ENCODE peak calls at places on chromosomes 4 and X, in seven cellular contexts. One of them, this sample, is unnamed.

GRCh38 chrX:130179579-130180215 is 7.9 kb downstream of the RAB33A start:
- DNase-seq in lower leg skin: no peak
- DNase-seq in thoracic aorta: no peak
- DNase-seq in LNCaP clone FGC: no peak
- DNase-seq in neural progenitor cell: no peak
- DNase-seq in heart right ventricle: no peak
- DNase-seq in hepatocyte: no peak
- DNase-seq in this sample: no peak

GRCh38 chrX:72002886-72003285 is 92.2 kb downstream of the NHSL2 start:
- DNase-seq in neural progenitor cell: no peak
- DNase-seq in hepatocyte: no peak
- DNase-seq in heart right ventricle: no peak
- DNase-seq in thoracic aorta: no peak
- DNase-seq in lower leg skin: no peak
- DNase-seq in LNCaP clone FGC: no peak
- DNase-seq in this sample: peak

GRCh38 chr4:176259330-176260090 is 9.5 kb downstream of the ASB5 start:
- DNase-seq in heart right ventricle: no peak
- DNase-seq in hepatocyte: peak
- DNase-seq in neural progenitor cell: no peak
- DNase-seq in thoracic aorta: no peak
- DNase-seq in LNCaP clone FGC: no peak
- DNase-seq in lower leg skin: no peak
- DNase-seq in this sample: no peak

GRCh38 chr4:70463335-70463734 is 8.7 kb upstream of the MUC7 start:
- DNase-seq in LNCaP clone FGC: no peak
- DNase-seq in lower leg skin: no peak
- DNase-seq in neural progenitor cell: no peak
- DNase-seq in thoracic aorta: no peak
- DNase-seq in heart right ventricle: no peak
- DNase-seq in hepatocyte: no peak
- DNase-seq in this sample: no peak

GRCh38 chr4:146041139-146042004 is 102.7 kb upstream of the ZNF827 start:
- DNase-seq in heart right ventricle: no peak
- DNase-seq in hepatocyte: no peak
- DNase-seq in LNCaP clone FGC: no peak
- DNase-seq in thoracic aorta: no peak
- DNase-seq in neural progenitor cell: no peak
- DNase-seq in lower leg skin: no peak
- DNase-seq in this sample: no peak

GRCh38 chrX:155188786-155189185 is 27.5 kb upstream of the VBP1 start:
- DNase-seq in neural progenitor cell: no peak
- DNase-seq in thoracic aorta: no peak
- DNase-seq in lower leg skin: no peak
- DNase-seq in heart right ventricle: no peak
- DNase-seq in LNCaP clone FGC: no peak
- DNase-seq in hepatocyte: no peak
- DNase-seq in this sample: no peak

GRCh38 chr4:169270156-169270809 is 473 bp downstream of the SH3RF1 start:
- DNase-seq in lower leg skin: peak
- DNase-seq in LNCaP clone FGC: no peak
- DNase-seq in heart right ventricle: peak
- DNase-seq in neural progenitor cell: peak
- DNase-seq in hepatocyte: peak
- DNase-seq in thoracic aorta: no peak
- DNase-seq in this sample: peak

GRCh38 chr4:55291227-55291629 is 54.8 kb upstream of the SRD5A3 start:
- DNase-seq in neural progenitor cell: no peak
- DNase-seq in thoracic aorta: no peak
- DNase-seq in LNCaP clone FGC: no peak
- DNase-seq in heart right ventricle: peak
- DNase-seq in hepatocyte: no peak
- DNase-seq in lower leg skin: peak
- DNase-seq in this sample: no peak

GRCh38 chr4:4200624-4201023 is 26.1 kb downstream of the OTOP1 start:
- DNase-seq in lower leg skin: no peak
- DNase-seq in neural progenitor cell: no peak
- DNase-seq in hepatocyte: no peak
- DNase-seq in heart right ventricle: no peak
- DNase-seq in LNCaP clone FGC: no peak
- DNase-seq in thoracic aorta: no peak
- DNase-seq in this sample: no peak

GRCh38 chrX:23623797-23624196 is 43.5 kb upstream of the PRDX4 start:
- DNase-seq in neural progenitor cell: no peak
- DNase-seq in lower leg skin: no peak
- DNase-seq in hepatocyte: no peak
- DNase-seq in LNCaP clone FGC: no peak
- DNase-seq in heart right ventricle: no peak
- DNase-seq in thoracic aorta: no peak
- DNase-seq in this sample: no peak

GRCh38 chr4:139279723-139280620 is at the start of gene MGARP:
- DNase-seq in heart right ventricle: peak
- DNase-seq in lower leg skin: no peak
- DNase-seq in thoracic aorta: no peak
- DNase-seq in LNCaP clone FGC: no peak
- DNase-seq in neural progenitor cell: peak
- DNase-seq in hepatocyte: peak
- DNase-seq in this sample: peak

GRCh38 chr4:6657242-6658203 is 17.0 kb downstream of the MRFAP1 start:
- DNase-seq in thoracic aorta: no peak
- DNase-seq in heart right ventricle: no peak
- DNase-seq in LNCaP clone FGC: no peak
- DNase-seq in hepatocyte: no peak
- DNase-seq in lower leg skin: no peak
- DNase-seq in neural progenitor cell: no peak
- DNase-seq in this sample: no peak

GRCh38 chr4:169236901-169237626 is 33.7 kb downstream of the SH3RF1 start:
- DNase-seq in neural progenitor cell: no peak
- DNase-seq in lower leg skin: peak
- DNase-seq in LNCaP clone FGC: peak
- DNase-seq in thoracic aorta: no peak
- DNase-seq in heart right ventricle: no peak
- DNase-seq in hepatocyte: no peak
- DNase-seq in this sample: no peak

GRCh38 chrX:95058815-95059214 is 1384.8 kb downstream of the FAM133A start:
- DNase-seq in LNCaP clone FGC: no peak
- DNase-seq in heart right ventricle: no peak
- DNase-seq in neural progenitor cell: no peak
- DNase-seq in thoracic aorta: no peak
- DNase-seq in hepatocyte: no peak
- DNase-seq in lower leg skin: no peak
- DNase-seq in this sample: no peak

GRCh38 chr4:140046573-140046972 is 107.4 kb downstream of the MAML3 start:
- DNase-seq in neural progenitor cell: peak
- DNase-seq in LNCaP clone FGC: no peak
- DNase-seq in heart right ventricle: no peak
- DNase-seq in thoracic aorta: no peak
- DNase-seq in hepatocyte: no peak
- DNase-seq in lower leg skin: no peak
- DNase-seq in this sample: no peak

GRCh38 chrX:118884552-118885138 is 61.0 kb downstream of the ZCCHC12 start:
- DNase-seq in lower leg skin: no peak
- DNase-seq in hepatocyte: no peak
- DNase-seq in heart right ventricle: no peak
- DNase-seq in LNCaP clone FGC: peak
- DNase-seq in thoracic aorta: no peak
- DNase-seq in neural progenitor cell: no peak
- DNase-seq in this sample: no peak

GRCh38 chr4:81369898-81370297 is 101.8 kb downstream of the RASGEF1B start:
- DNase-seq in thoracic aorta: no peak
- DNase-seq in heart right ventricle: no peak
- DNase-seq in hepatocyte: no peak
- DNase-seq in LNCaP clone FGC: no peak
- DNase-seq in lower leg skin: no peak
- DNase-seq in neural progenitor cell: no peak
- DNase-seq in this sample: no peak

GRCh38 chr4:180909279-180909678 is 1333.9 kb upstream of the TENM3 start:
- DNase-seq in neural progenitor cell: peak
- DNase-seq in heart right ventricle: no peak
- DNase-seq in hepatocyte: peak
- DNase-seq in thoracic aorta: no peak
- DNase-seq in LNCaP clone FGC: no peak
- DNase-seq in lower leg skin: no peak
- DNase-seq in this sample: no peak

GRCh38 chr4:148043990-148044645 is 312.2 kb downstream of the ARHGAP10 start:
- DNase-seq in heart right ventricle: peak
- DNase-seq in neural progenitor cell: no peak
- DNase-seq in hepatocyte: no peak
- DNase-seq in LNCaP clone FGC: no peak
- DNase-seq in thoracic aorta: no peak
- DNase-seq in lower leg skin: no peak
- DNase-seq in this sample: no peak

GRCh38 chr4:66693694-66694093 is 851.6 kb downstream of the CENPC start:
- DNase-seq in heart right ventricle: no peak
- DNase-seq in neural progenitor cell: peak
- DNase-seq in lower leg skin: no peak
- DNase-seq in LNCaP clone FGC: no peak
- DNase-seq in thoracic aorta: no peak
- DNase-seq in hepatocyte: no peak
- DNase-seq in this sample: no peak

GRCh38 chr4:66694716-66695115 is 850.6 kb downstream of the CENPC start:
- DNase-seq in thoracic aorta: no peak
- DNase-seq in LNCaP clone FGC: peak
- DNase-seq in heart right ventricle: no peak
- DNase-seq in neural progenitor cell: no peak
- DNase-seq in lower leg skin: no peak
- DNase-seq in hepatocyte: no peak
- DNase-seq in this sample: no peak

GRCh38 chr4:66687393-66687971 is 857.8 kb downstream of the CENPC start:
- DNase-seq in hepatocyte: no peak
- DNase-seq in neural progenitor cell: no peak
- DNase-seq in thoracic aorta: no peak
- DNase-seq in lower leg skin: no peak
- DNase-seq in heart right ventricle: no peak
- DNase-seq in LNCaP clone FGC: no peak
- DNase-seq in this sample: no peak

GRCh38 chr4:66688674-66689073 is 856.6 kb downstream of the CENPC start:
- DNase-seq in hepatocyte: peak
- DNase-seq in lower leg skin: no peak
- DNase-seq in LNCaP clone FGC: peak
- DNase-seq in heart right ventricle: no peak
- DNase-seq in neural progenitor cell: no peak
- DNase-seq in thoracic aorta: no peak
- DNase-seq in this sample: no peak

GRCh38 chr4:66691101-66691500 is 854.2 kb downstream of the CENPC start:
- DNase-seq in heart right ventricle: no peak
- DNase-seq in hepatocyte: no peak
- DNase-seq in lower leg skin: no peak
- DNase-seq in neural progenitor cell: peak
- DNase-seq in LNCaP clone FGC: no peak
- DNase-seq in thoracic aorta: no peak
- DNase-seq in this sample: no peak
- TF ChIP-seq CTCF in heart right ventricle: no peak
- TF ChIP-seq CTCF in hepatocyte: no peak
- TF ChIP-seq CTCF in lower leg skin: no peak
- TF ChIP-seq CTCF in neural progenitor cell: peak
- TF ChIP-seq CTCF in LNCaP clone FGC: peak
- TF ChIP-seq CTCF in thoracic aorta: no peak
- TF ChIP-seq CTCF in this sample: no peak

GRCh38 chrX:50098749-50099148 is 102.1 kb downstream of the AKAP4 start:
- DNase-seq in lower leg skin: no peak
- DNase-seq in hepatocyte: no peak
- DNase-seq in LNCaP clone FGC: no peak
- DNase-seq in neural progenitor cell: no peak
- DNase-seq in heart right ventricle: no peak
- DNase-seq in thoracic aorta: no peak
- DNase-seq in this sample: no peak

GRCh38 chrX:50098241-50098640 is 102.6 kb downstream of the AKAP4 start:
- DNase-seq in hepatocyte: no peak
- DNase-seq in thoracic aorta: no peak
- DNase-seq in lower leg skin: no peak
- DNase-seq in neural progenitor cell: no peak
- DNase-seq in LNCaP clone FGC: no peak
- DNase-seq in heart right ventricle: no peak
- DNase-seq in this sample: no peak

GRCh38 chrX:50103866-50104566 is 96.8 kb downstream of the AKAP4 start:
- DNase-seq in neural progenitor cell: no peak
- DNase-seq in thoracic aorta: no peak
- DNase-seq in lower leg skin: no peak
- DNase-seq in heart right ventricle: no peak
- DNase-seq in hepatocyte: no peak
- DNase-seq in LNCaP clone FGC: no peak
- DNase-seq in this sample: no peak

GRCh38 chrX:50097121-50097520 is 103.7 kb downstream of the AKAP4 start:
- DNase-seq in hepatocyte: no peak
- DNase-seq in lower leg skin: no peak
- DNase-seq in heart right ventricle: no peak
- DNase-seq in thoracic aorta: no peak
- DNase-seq in LNCaP clone FGC: no peak
- DNase-seq in neural progenitor cell: no peak
- DNase-seq in this sample: no peak

DNA sequence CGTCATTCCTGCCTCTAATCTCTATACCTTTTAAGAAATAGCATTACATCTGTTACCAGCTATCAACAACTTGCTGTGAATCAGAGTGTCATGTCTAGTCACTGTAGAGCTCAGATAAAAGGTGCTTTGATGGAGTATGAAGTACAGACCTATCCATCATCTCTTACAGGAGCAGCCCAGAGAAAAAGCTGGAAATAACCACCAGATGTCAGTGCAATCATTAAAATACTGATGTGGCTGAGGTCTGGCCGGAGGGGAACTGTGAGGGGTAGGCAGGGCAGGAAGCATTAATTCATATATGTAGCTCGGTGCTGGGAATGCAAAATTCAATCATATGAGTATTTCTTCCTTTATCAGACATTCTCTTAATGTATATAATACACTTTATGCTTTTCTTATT is 100.6 kb downstream of the AKAP4 start:
- DNase-seq in LNCaP clone FGC: no peak
- DNase-seq in hepatocyte: peak
- DNase-seq in heart right ventricle: no peak
- DNase-seq in thoracic aorta: no peak
- DNase-seq in lower leg skin: no peak
- DNase-seq in neural progenitor cell: peak
- DNase-seq in this sample: no peak
- TF ChIP-seq CTCF in LNCaP clone FGC: peak
- TF ChIP-seq CTCF in hepatocyte: peak
- TF ChIP-seq CTCF in heart right ventricle: peak
- TF ChIP-seq CTCF in thoracic aorta: no peak
- TF ChIP-seq CTCF in lower leg skin: no peak
- TF ChIP-seq CTCF in neural progenitor cell: peak
- TF ChIP-seq CTCF in this sample: peak

DNA sequence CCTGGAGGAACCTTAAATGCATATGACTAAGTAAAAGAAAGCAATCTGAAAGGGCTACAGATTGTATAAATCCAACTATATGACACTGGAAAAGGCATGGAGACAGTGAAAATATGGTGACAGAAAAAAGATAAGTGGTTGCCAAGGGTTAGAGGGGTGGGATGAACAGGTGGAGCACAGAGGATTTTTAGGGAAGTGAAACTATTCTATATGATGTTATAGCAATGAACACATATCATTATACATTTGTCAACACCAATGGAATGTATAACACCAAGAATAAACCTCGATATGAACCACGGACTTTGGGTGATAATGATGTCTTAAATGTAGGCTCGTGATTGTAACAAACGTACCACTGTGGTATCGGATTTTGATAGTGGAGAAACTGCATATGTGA is 40.7 kb downstream of the NPY5R start:
- DNase-seq in heart right ventricle: no peak
- DNase-seq in LNCaP clone FGC: no peak
- DNase-seq in lower leg skin: no peak
- DNase-seq in hepatocyte: no peak
- DNase-seq in thoracic aorta: no peak
- DNase-seq in neural progenitor cell: no peak
- DNase-seq in this sample: no peak
- TF ChIP-seq CTCF in heart right ventricle: no peak
- TF ChIP-seq CTCF in LNCaP clone FGC: no peak
- TF ChIP-seq CTCF in lower leg skin: no peak
- TF ChIP-seq CTCF in hepatocyte: no peak
- TF ChIP-seq CTCF in thoracic aorta: no peak
- TF ChIP-seq CTCF in neural progenitor cell: no peak
- TF ChIP-seq CTCF in this sample: no peak

GRCh38 chr4:133483600-133484246 is 334.6 kb downstream of the PCDH10 start:
- DNase-seq in lower leg skin: no peak
- DNase-seq in thoracic aorta: no peak
- DNase-seq in LNCaP clone FGC: peak
- DNase-seq in hepatocyte: peak
- DNase-seq in heart right ventricle: no peak
- DNase-seq in neural progenitor cell: peak
- DNase-seq in this sample: no peak
- TF ChIP-seq CTCF in lower leg skin: no peak
- TF ChIP-seq CTCF in thoracic aorta: peak
- TF ChIP-seq CTCF in LNCaP clone FGC: peak
- TF ChIP-seq CTCF in hepatocyte: peak
- TF ChIP-seq CTCF in heart right ventricle: peak
- TF ChIP-seq CTCF in neural progenitor cell: peak
- TF ChIP-seq CTCF in this sample: peak